ENCODE peak calls at places on chromosomes 4 and X, in seven cellular contexts. V, U, F, A, Z, H and B are unnamed samples.

GRCh38 chr4:8419222-8420041 is 21.1 kb downstream of the ACOX3 start:
- DNase-seq in U (peak), F (no peak), H (no peak), Z (no peak), V (no peak), A (peak), B (no peak)

GRCh38 chr4:76585897-76586360 is 150.9 kb downstream of the SHROOM3 start:
- DNase-seq in H (peak), Z (peak), V (peak), U (peak), F (peak), A (peak), B (no peak)

GRCh38 chr4:54152846-54153600 is 53.1 kb downstream of the GSX2 start:
- DNase-seq in H (no peak), F (no peak), U (no peak), A (peak), V (no peak), Z (no peak), B (no peak)

GRCh38 chr4:171985129-171985528 is 171.9 kb downstream of the GALNTL6 start:
- DNase-seq in V (no peak), Z (no peak), H (no peak), U (no peak), A (peak), F (no peak), B (no peak)

GRCh38 chr4:42296196-42296595 is 101.1 kb upstream of the SHISA3 start:
- DNase-seq in U (no peak), A (no peak), F (no peak), H (no peak), Z (no peak), V (no peak), B (no peak)

GRCh38 chr4:70589785-70590184 is 2.3 kb upstream of the AMBN start:
- DNase-seq in V (no peak), F (no peak), H (no peak), A (no peak), Z (no peak), U (peak), B (no peak)

GRCh38 chrX:11702965-11703631 is 37.4 kb upstream of the ARHGAP6 start:
- DNase-seq in Z (no peak), F (no peak), A (no peak), V (no peak), H (no peak), U (no peak), B (no peak)

GRCh38 chr4:113433116-113433515 is 328.4 kb downstream of the CAMK2D start:
- DNase-seq in H (no peak), U (no peak), A (no peak), Z (no peak), F (no peak), V (no peak), B (no peak)

GRCh38 chrX:42119076-42119475 is 195.7 kb upstream of the CASK start:
- DNase-seq in H (peak), A (peak), V (no peak), U (no peak), Z (no peak), F (no peak), B (no peak)

GRCh38 chr4:6193399-6193798 is 7.0 kb downstream of the JAKMIP1 start:
- DNase-seq in V (no peak), U (no peak), F (no peak), A (no peak), H (no peak), Z (no peak), B (no peak)

GRCh38 chr4:12118651-12119213 is 690.0 kb upstream of the HS3ST1 start:
- DNase-seq in U (no peak), A (no peak), F (no peak), V (no peak), Z (no peak), H (no peak), B (no peak)

GRCh38 chr4:2408401-2408958 is 10.0 kb downstream of the ZFYVE28 start:
- DNase-seq in Z (no peak), F (no peak), H (no peak), V (no peak), A (peak), U (no peak), B (no peak)

GRCh38 chr4:7275067-7275466 is 82.7 kb downstream of the SORCS2 start:
- DNase-seq in F (no peak), Z (no peak), H (no peak), V (no peak), U (no peak), A (no peak), B (no peak)

GRCh38 chr4:74402692-74403460 is 37.9 kb downstream of the EREG start:
- DNase-seq in A (no peak), Z (no peak), F (no peak), U (no peak), V (no peak), H (no peak), B (no peak)

GRCh38 chrX:152817082-152817744 is 13.3 kb downstream of the CETN2 start:
- DNase-seq in H (peak), U (no peak), A (peak), V (peak), F (no peak), Z (peak), B (no peak)

GRCh38 chr4:73248821-73249220 is 9.8 kb downstream of the ANKRD17 start:
- DNase-seq in V (no peak), A (no peak), U (no peak), Z (no peak), F (no peak), H (no peak), B (no peak)

GRCh38 chrX:70445876-70446275 is 1.2 kb downstream of the DLG3 start:
- DNase-seq in A (no peak), Z (no peak), V (no peak), F (no peak), H (no peak), U (no peak), B (no peak)

GRCh38 chrX:13151806-13152510 is 107.5 kb upstream of the FAM9C start:
- DNase-seq in F (peak), H (no peak), A (peak), Z (no peak), U (no peak), V (no peak), B (no peak)

GRCh38 chr4:112857461-112857860 is 192.0 kb upstream of the ANK2 start:
- DNase-seq in V (no peak), Z (no peak), U (no peak), F (no peak), A (peak), H (no peak), B (no peak)

GRCh38 chrX:120428309-120428708 is 40.8 kb downstream of the LAMP2 start:
- DNase-seq in A (no peak), H (no peak), U (no peak), V (no peak), F (no peak), Z (no peak), B (no peak)

GRCh38 chr4:18227880-18228279 is 206.3 kb upstream of the LCORL start:
- DNase-seq in Z (no peak), F (no peak), U (no peak), A (no peak), V (no peak), H (no peak), B (no peak)

GRCh38 chr4:151426513-151426912 is 17.5 kb downstream of the FHIP1A start:
- DNase-seq in U (no peak), H (peak), F (no peak), Z (no peak), V (no peak), A (no peak), B (no peak)

GRCh38 chr4:3801521-3801920 is 35.3 kb downstream of the ADRA2C start:
- DNase-seq in H (no peak), F (no peak), V (no peak), U (no peak), A (no peak), Z (no peak), B (no peak)

GRCh38 chrX:68355629-68355920 is 77.7 kb downstream of the OPHN1 start:
- DNase-seq in H (no peak), Z (no peak), V (no peak), U (no peak), F (no peak), A (no peak), B (no peak)